ENCODE peak calls at places on chromosomes 6 and 20, in five cellular contexts. X is K562, M is HepG2, N is endothelial cell of umbilical vein, E is H1. Q is an unnamed sample.

GRCh38 chr6:18388252-18388651 is 1.1 kb downstream of the RNF144B start:
- DNase-seq in X (no peak), E (no peak), M (no peak), N (peak), Q (no peak)

GRCh38 chr6:158174514-158174913 is 6.4 kb downstream of the GTF2H5 start:
- DNase-seq in M (no peak), N (peak), X (no peak), E (no peak), Q (no peak)

GRCh38 chr6:187252-187840 is 104.9 kb upstream of the DUSP22 start:
- DNase-seq in M (peak), E (peak), X (no peak), N (no peak), Q (no peak)

GRCh38 chr6:6901205-6901719 is 206.5 kb upstream of the RREB1 start:
- DNase-seq in M (no peak), N (no peak), E (no peak), X (no peak), Q (no peak)

GRCh38 chr6:105794263-105794662 is 291.9 kb upstream of the PRDM1 start:
- DNase-seq in N (no peak), M (peak), X (no peak), E (peak), Q (peak)

GRCh38 chr20:14481863-14482262 is 144.5 kb upstream of the FLRT3 start:
- DNase-seq in M (no peak), E (no peak), N (peak), X (no peak), Q (no peak)

GRCh38 chr6:138815797-138816528 is 20.1 kb downstream of the ECT2L start:
- DNase-seq in E (no peak), M (peak), N (peak), X (peak), Q (no peak)

GRCh38 chr20:15618912-15619311 is 954.3 kb downstream of the KIF16B start:
- DNase-seq in X (no peak), M (no peak), E (no peak), N (no peak), Q (no peak)

GRCh38 chr6:139373928-139374356 is 506 bp downstream of the CITED2 start:
- DNase-seq in E (no peak), M (no peak), N (no peak), X (peak), Q (no peak)

GRCh38 chr20:2301164-2301622 is 5.4 kb downstream of the TGM3 start:
- DNase-seq in X (peak), M (peak), E (no peak), N (no peak), Q (no peak)

GRCh38 chr6:116476021-116476678 is 15.0 kb downstream of the CALHM6 start:
- DNase-seq in X (no peak), E (no peak), N (no peak), M (peak), Q (no peak)

GRCh38 chr20:63819224-63819917 is 11.7 kb downstream of the ZBTB46 start:
- DNase-seq in E (no peak), X (peak), M (peak), N (peak), Q (no peak)

GRCh38 chr6:39294133-39294532 is 20.1 kb downstream of the KCNK17 start:
- DNase-seq in X (no peak), E (no peak), M (no peak), N (no peak), Q (no peak)

GRCh38 chr20:57047281-57048026 is 219.0 kb downstream of the BMP7 start:
- DNase-seq in M (peak), X (peak), E (no peak), N (no peak), Q (no peak)

GRCh38 chr6:162448294-162448693 is 279.3 kb downstream of the PRKN start:
- DNase-seq in E (no peak), X (no peak), M (no peak), N (no peak), Q (no peak)

GRCh38 chr6:162443101-162443500 is 284.5 kb downstream of the PRKN start:
- DNase-seq in E (no peak), X (no peak), M (no peak), N (no peak), Q (no peak)

GRCh38 chr6:162442675-162443074 is 284.9 kb downstream of the PRKN start:
- DNase-seq in M (peak), E (peak), X (no peak), N (no peak), Q (peak)
- TF ChIP-seq CTCF in M (peak), E (peak), X (peak), N (no peak), Q (peak)

GRCh38 chr6:107414246-107414645 is 45.1 kb downstream of the PDSS2 start:
- DNase-seq in N (no peak), X (no peak), M (no peak), E (no peak), Q (no peak)
- TF ChIP-seq JUN in N (no peak), X (no peak), M (no peak), E (no peak), Q (no peak)

GRCh38 chr20:44688053-44688625 is 27.0 kb upstream of the CCN5 start:
- DNase-seq in N (peak), X (no peak), E (no peak), M (no peak), Q (no peak)
- TF ChIP-seq CTCF in N (no peak), X (no peak), E (no peak), M (no peak), Q (no peak)

GRCh38 chr20:55880361-55880760 is 125.0 kb downstream of the CBLN4 start:
- DNase-seq in E (no peak), M (no peak), X (no peak), N (no peak), Q (no peak)

GRCh38 chr20:55888655-55889054 is 116.7 kb downstream of the CBLN4 start:
- DNase-seq in X (no peak), N (no peak), E (no peak), M (no peak), Q (no peak)

GRCh38 chr20:55882286-55882685 is 123.0 kb downstream of the CBLN4 start:
- DNase-seq in M (no peak), N (no peak), E (no peak), X (no peak), Q (no peak)

GRCh38 chr20:55881204-55881603 is 124.1 kb downstream of the CBLN4 start:
- DNase-seq in X (no peak), M (no peak), N (no peak), E (no peak), Q (no peak)

DNA sequence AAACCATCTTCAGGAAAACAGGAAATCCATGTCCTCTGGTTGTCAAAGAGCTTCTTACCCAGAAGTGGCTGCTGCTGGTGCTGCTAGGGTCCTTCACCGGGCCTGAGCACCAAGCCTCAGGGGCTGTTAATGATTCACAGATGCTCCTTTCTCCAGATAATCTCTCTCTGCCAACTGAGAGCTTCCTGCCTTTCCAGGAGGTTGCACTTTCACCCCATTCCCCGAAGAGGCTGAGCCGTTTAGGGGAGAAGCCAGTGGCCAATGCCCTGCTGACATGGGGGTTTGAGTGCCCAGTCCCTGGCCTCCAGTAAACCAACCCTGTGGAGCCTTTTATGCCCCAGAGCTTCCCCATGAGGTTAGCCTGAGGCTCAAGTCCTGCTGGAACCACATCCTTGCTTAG is 122.4 kb downstream of the CBLN4 start:
- DNase-seq in X (no peak), N (no peak), M (no peak), E (no peak), Q (no peak)
- TF ChIP-seq JUN in X (no peak), N (no peak), M (no peak), E (no peak), Q (no peak)

DNA sequence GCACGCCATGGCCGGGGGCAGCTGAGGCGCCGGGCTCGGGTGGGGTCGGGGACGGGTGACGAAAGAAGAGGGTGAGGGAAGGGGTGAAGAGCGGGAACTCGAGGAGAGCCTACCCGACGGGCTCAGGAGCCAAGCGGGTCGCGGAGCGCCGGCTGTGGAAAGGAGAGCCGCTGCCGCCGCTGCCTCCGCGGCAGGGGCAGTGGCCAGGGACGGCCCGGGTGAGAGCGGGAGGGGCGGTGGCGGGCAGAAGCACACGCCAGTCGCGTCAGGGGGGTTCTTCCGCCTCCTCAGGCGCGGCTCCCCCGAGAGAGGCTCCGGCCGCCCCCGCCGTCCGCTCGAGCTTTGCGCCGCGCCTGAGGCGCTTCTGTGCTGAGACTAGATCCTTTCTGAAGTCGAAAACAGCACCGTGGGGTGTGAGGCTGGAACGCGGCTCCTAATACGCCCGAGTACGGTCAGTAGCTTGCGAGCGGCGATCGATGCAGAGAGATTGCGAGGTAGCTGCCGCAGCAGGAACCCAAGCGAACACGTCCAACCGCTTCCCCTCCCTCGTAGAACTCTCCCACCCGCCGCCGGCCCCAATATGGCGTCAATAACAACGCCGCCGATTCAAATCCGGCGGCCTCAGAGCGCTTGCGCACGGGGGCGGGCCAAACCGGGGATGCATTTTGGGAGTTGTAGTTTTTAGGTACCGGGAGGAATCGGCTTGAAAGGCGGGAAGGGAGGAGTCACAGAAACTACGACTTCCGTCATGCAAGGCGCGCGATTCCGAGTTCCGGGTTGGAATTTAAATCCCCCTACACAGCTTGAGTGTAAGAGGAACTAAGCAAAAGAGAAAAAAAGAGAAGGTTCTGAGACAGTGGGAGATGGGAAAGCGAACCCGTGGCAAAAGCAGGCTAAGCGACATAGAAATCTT is at the start of gene AKIRIN2:
- DNase-seq in M (peak), N (peak), X (peak), E (peak), Q (peak)
- TF ChIP-seq CTCF in M (no peak), N (no peak), X (no peak), E (no peak), Q (no peak)

GRCh38 chr20:49942942-49943341 is 6.7 kb downstream of the RNF114 start:
- DNase-seq in E (no peak), N (no peak), M (no peak), X (no peak), Q (no peak)
- TF ChIP-seq JUN in E (no peak), N (no peak), M (no peak), X (no peak), Q (no peak)